ENCODE peak calls at places on chromosomes 1 and 21, in nine cellular contexts. One of them, this sample, is unnamed. For H3K27me3, the result is how much of the 10 kb centered on the place peaks cover.

GRCh38 chr1:69485616-69486015 is 82.1 kb upstream of the LRRC7 start:
- DNase-seq in stomach: no peak
- DNase-seq in CD8-positive, alpha-beta memory T cell: no peak
- DNase-seq in suprapubic skin: no peak
- DNase-seq in heart right ventricle: no peak
- DNase-seq in HL-60: no peak
- DNase-seq in breast epithelium: no peak
- DNase-seq in right lobe of liver: no peak
- DNase-seq in IMR-90: no peak
- DNase-seq in this sample: no peak

GRCh38 chr1:30785181-30785580 is 27.6 kb upstream of the LAPTM5 start:
- DNase-seq in stomach: no peak
- DNase-seq in CD8-positive, alpha-beta memory T cell: no peak
- DNase-seq in suprapubic skin: no peak
- DNase-seq in heart right ventricle: no peak
- DNase-seq in HL-60: no peak
- DNase-seq in breast epithelium: no peak
- DNase-seq in right lobe of liver: no peak
- DNase-seq in IMR-90: no peak
- DNase-seq in this sample: no peak

GRCh38 chr1:88985033-88985432 is 7.4 kb downstream of the KYAT3 start:
- DNase-seq in stomach: peak
- DNase-seq in CD8-positive, alpha-beta memory T cell: no peak
- DNase-seq in suprapubic skin: no peak
- DNase-seq in heart right ventricle: no peak
- DNase-seq in HL-60: no peak
- DNase-seq in breast epithelium: no peak
- DNase-seq in right lobe of liver: no peak
- DNase-seq in IMR-90: peak
- DNase-seq in this sample: peak

GRCh38 chr1:24048205-24048869 is 63.6 kb downstream of the MYOM3 start:
- DNase-seq in stomach: no peak
- DNase-seq in CD8-positive, alpha-beta memory T cell: no peak
- DNase-seq in suprapubic skin: no peak
- DNase-seq in heart right ventricle: no peak
- DNase-seq in HL-60: no peak
- DNase-seq in breast epithelium: no peak
- DNase-seq in right lobe of liver: no peak
- DNase-seq in IMR-90: no peak
- DNase-seq in this sample: no peak

GRCh38 chr1:19405195-19405760 is 80.1 kb downstream of the CAPZB start:
- DNase-seq in stomach: no peak
- DNase-seq in CD8-positive, alpha-beta memory T cell: no peak
- DNase-seq in suprapubic skin: no peak
- DNase-seq in heart right ventricle: no peak
- DNase-seq in HL-60: no peak
- DNase-seq in breast epithelium: no peak
- DNase-seq in right lobe of liver: no peak
- DNase-seq in IMR-90: no peak
- DNase-seq in this sample: no peak

GRCh38 chr1:150268342-150268705 is 492 bp downstream of the APH1A start:
- DNase-seq in stomach: peak
- DNase-seq in CD8-positive, alpha-beta memory T cell: peak
- DNase-seq in suprapubic skin: no peak
- DNase-seq in heart right ventricle: no peak
- DNase-seq in HL-60: peak
- DNase-seq in breast epithelium: no peak
- DNase-seq in right lobe of liver: peak
- DNase-seq in IMR-90: no peak
- DNase-seq in this sample: no peak

GRCh38 chr21:43890042-43890441 is 25.0 kb downstream of the AGPAT3 start:
- DNase-seq in stomach: no peak
- DNase-seq in CD8-positive, alpha-beta memory T cell: no peak
- DNase-seq in suprapubic skin: no peak
- DNase-seq in heart right ventricle: no peak
- DNase-seq in HL-60: no peak
- DNase-seq in breast epithelium: no peak
- DNase-seq in right lobe of liver: no peak
- DNase-seq in IMR-90: no peak
- DNase-seq in this sample: no peak

GRCh38 chr1:244424649-244425334 is 26.9 kb downstream of the ADSS2 start:
- DNase-seq in stomach: no peak
- DNase-seq in CD8-positive, alpha-beta memory T cell: no peak
- DNase-seq in suprapubic skin: no peak
- DNase-seq in heart right ventricle: no peak
- DNase-seq in HL-60: no peak
- DNase-seq in breast epithelium: no peak
- DNase-seq in right lobe of liver: no peak
- DNase-seq in IMR-90: no peak
- DNase-seq in this sample: no peak

GRCh38 chr1:33242652-33243051 is 13.6 kb upstream of the ZNF362 start:
- DNase-seq in stomach: no peak
- DNase-seq in CD8-positive, alpha-beta memory T cell: no peak
- DNase-seq in suprapubic skin: no peak
- DNase-seq in heart right ventricle: no peak
- DNase-seq in HL-60: no peak
- DNase-seq in breast epithelium: no peak
- DNase-seq in right lobe of liver: no peak
- DNase-seq in IMR-90: no peak
- DNase-seq in this sample: no peak

GRCh38 chr1:16189003-16189402 is 23.4 kb downstream of the ARHGEF19 start:
- DNase-seq in stomach: no peak
- DNase-seq in CD8-positive, alpha-beta memory T cell: no peak
- DNase-seq in suprapubic skin: no peak
- DNase-seq in heart right ventricle: no peak
- DNase-seq in HL-60: no peak
- DNase-seq in breast epithelium: no peak
- DNase-seq in right lobe of liver: no peak
- DNase-seq in IMR-90: no peak
- DNase-seq in this sample: no peak

GRCh38 chr1:94154989-94155388 is 34.0 kb upstream of the ABCA4 start:
- DNase-seq in stomach: no peak
- DNase-seq in CD8-positive, alpha-beta memory T cell: no peak
- DNase-seq in suprapubic skin: no peak
- DNase-seq in heart right ventricle: no peak
- DNase-seq in HL-60: no peak
- DNase-seq in breast epithelium: no peak
- DNase-seq in right lobe of liver: no peak
- DNase-seq in IMR-90: no peak
- DNase-seq in this sample: no peak

GRCh38 chr1:218829143-218829542 is 344.5 kb upstream of the LYPLAL1 start:
- DNase-seq in stomach: no peak
- DNase-seq in CD8-positive, alpha-beta memory T cell: no peak
- DNase-seq in suprapubic skin: no peak
- DNase-seq in heart right ventricle: no peak
- DNase-seq in HL-60: no peak
- DNase-seq in breast epithelium: no peak
- DNase-seq in right lobe of liver: no peak
- DNase-seq in IMR-90: peak
- DNase-seq in this sample: no peak

GRCh38 chr1:942411-942821 is 16.6 kb downstream of the NOC2L start:
- DNase-seq in stomach: no peak
- DNase-seq in CD8-positive, alpha-beta memory T cell: no peak
- DNase-seq in suprapubic skin: no peak
- DNase-seq in heart right ventricle: no peak
- DNase-seq in HL-60: no peak
- DNase-seq in breast epithelium: no peak
- DNase-seq in right lobe of liver: no peak
- DNase-seq in IMR-90: no peak
- DNase-seq in this sample: no peak
- H3K27me3 ChIP-seq in stomach: under half
- H3K27me3 ChIP-seq in CD8-positive, alpha-beta memory T cell: under half
- H3K27me3 ChIP-seq in suprapubic skin: half or more
- H3K27me3 ChIP-seq in heart right ventricle: half or more
- H3K27me3 ChIP-seq in HL-60: under half
- H3K27me3 ChIP-seq in breast epithelium: under half
- H3K27me3 ChIP-seq in right lobe of liver: under half
- H3K27me3 ChIP-seq in IMR-90: under half
- H3K27me3 ChIP-seq in this sample: half or more

GRCh38 chr1:115642168-115643072 is 650 bp downstream of the VANGL1 start:
- DNase-seq in stomach: peak
- DNase-seq in CD8-positive, alpha-beta memory T cell: no peak
- DNase-seq in suprapubic skin: no peak
- DNase-seq in heart right ventricle: peak
- DNase-seq in HL-60: peak
- DNase-seq in breast epithelium: no peak
- DNase-seq in right lobe of liver: peak
- DNase-seq in IMR-90: peak
- DNase-seq in this sample: no peak

GRCh38 chr1:115643636-115644035 is 1.9 kb downstream of the VANGL1 start:
- DNase-seq in stomach: no peak
- DNase-seq in CD8-positive, alpha-beta memory T cell: no peak
- DNase-seq in suprapubic skin: no peak
- DNase-seq in heart right ventricle: no peak
- DNase-seq in HL-60: no peak
- DNase-seq in breast epithelium: no peak
- DNase-seq in right lobe of liver: no peak
- DNase-seq in IMR-90: no peak
- DNase-seq in this sample: no peak

GRCh38 chr1:115643219-115643618 is 1.4 kb downstream of the VANGL1 start:
- DNase-seq in stomach: no peak
- DNase-seq in CD8-positive, alpha-beta memory T cell: no peak
- DNase-seq in suprapubic skin: no peak
- DNase-seq in heart right ventricle: no peak
- DNase-seq in HL-60: no peak
- DNase-seq in breast epithelium: no peak
- DNase-seq in right lobe of liver: no peak
- DNase-seq in IMR-90: no peak
- DNase-seq in this sample: no peak

GRCh38 chr1:115641762-115642167 is at the start of gene VANGL1:
- DNase-seq in stomach: peak
- DNase-seq in CD8-positive, alpha-beta memory T cell: no peak
- DNase-seq in suprapubic skin: no peak
- DNase-seq in heart right ventricle: peak
- DNase-seq in HL-60: peak
- DNase-seq in breast epithelium: no peak
- DNase-seq in right lobe of liver: peak
- DNase-seq in IMR-90: peak
- DNase-seq in this sample: no peak

GRCh38 chr1:115644109-115644508 is 2.3 kb downstream of the VANGL1 start:
- DNase-seq in stomach: no peak
- DNase-seq in CD8-positive, alpha-beta memory T cell: no peak
- DNase-seq in suprapubic skin: no peak
- DNase-seq in heart right ventricle: no peak
- DNase-seq in HL-60: no peak
- DNase-seq in breast epithelium: no peak
- DNase-seq in right lobe of liver: no peak
- DNase-seq in IMR-90: no peak
- DNase-seq in this sample: no peak
- H3K27me3 ChIP-seq in stomach: under half
- H3K27me3 ChIP-seq in CD8-positive, alpha-beta memory T cell: under half
- H3K27me3 ChIP-seq in suprapubic skin: under half
- H3K27me3 ChIP-seq in heart right ventricle: under half
- H3K27me3 ChIP-seq in HL-60: under half
- H3K27me3 ChIP-seq in breast epithelium: under half
- H3K27me3 ChIP-seq in right lobe of liver: under half
- H3K27me3 ChIP-seq in IMR-90: under half
- H3K27me3 ChIP-seq in this sample: under half

GRCh38 chr1:182682898-182683501 is 1.4 kb downstream of the RGS8 start:
- DNase-seq in stomach: no peak
- DNase-seq in CD8-positive, alpha-beta memory T cell: no peak
- DNase-seq in suprapubic skin: no peak
- DNase-seq in heart right ventricle: no peak
- DNase-seq in HL-60: no peak
- DNase-seq in breast epithelium: no peak
- DNase-seq in right lobe of liver: no peak
- DNase-seq in IMR-90: no peak
- DNase-seq in this sample: no peak
- H3K27me3 ChIP-seq in stomach: under half
- H3K27me3 ChIP-seq in CD8-positive, alpha-beta memory T cell: under half
- H3K27me3 ChIP-seq in suprapubic skin: under half
- H3K27me3 ChIP-seq in heart right ventricle: under half
- H3K27me3 ChIP-seq in HL-60: under half
- H3K27me3 ChIP-seq in breast epithelium: under half
- H3K27me3 ChIP-seq in right lobe of liver: under half
- H3K27me3 ChIP-seq in IMR-90: under half
- H3K27me3 ChIP-seq in this sample: under half

DNA sequence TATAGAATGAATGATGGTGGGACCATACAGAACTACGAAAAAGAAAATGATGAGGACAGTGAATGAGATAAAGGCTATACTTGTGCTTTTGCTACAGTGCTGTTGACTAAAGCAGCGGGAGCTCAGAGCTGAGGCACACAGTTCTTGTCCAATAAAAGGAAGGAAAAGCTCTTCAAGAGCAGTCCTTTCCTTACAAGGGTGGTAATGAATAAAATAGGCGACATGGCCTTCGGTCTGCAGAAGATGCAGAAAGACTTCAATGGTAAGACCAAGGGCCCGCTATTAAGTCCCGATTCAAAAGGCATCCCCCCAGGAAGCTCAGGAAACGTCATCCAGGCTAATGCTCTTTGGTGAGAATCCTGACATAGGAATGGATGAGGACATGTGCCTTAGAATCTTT is 44.4 kb downstream of the GNG12 start:
- DNase-seq in stomach: no peak
- DNase-seq in CD8-positive, alpha-beta memory T cell: no peak
- DNase-seq in suprapubic skin: no peak
- DNase-seq in heart right ventricle: no peak
- DNase-seq in HL-60: no peak
- DNase-seq in breast epithelium: no peak
- DNase-seq in right lobe of liver: no peak
- DNase-seq in IMR-90: no peak
- DNase-seq in this sample: no peak
- H3K27me3 ChIP-seq in stomach: under half
- H3K27me3 ChIP-seq in CD8-positive, alpha-beta memory T cell: under half
- H3K27me3 ChIP-seq in suprapubic skin: under half
- H3K27me3 ChIP-seq in heart right ventricle: under half
- H3K27me3 ChIP-seq in HL-60: under half
- H3K27me3 ChIP-seq in breast epithelium: under half
- H3K27me3 ChIP-seq in right lobe of liver: under half
- H3K27me3 ChIP-seq in IMR-90: under half
- H3K27me3 ChIP-seq in this sample: under half

GRCh38 chr1:118999348-119000071 is 11.4 kb upstream of the TBX15 start:
- DNase-seq in stomach: no peak
- DNase-seq in CD8-positive, alpha-beta memory T cell: no peak
- DNase-seq in suprapubic skin: no peak
- DNase-seq in heart right ventricle: no peak
- DNase-seq in HL-60: no peak
- DNase-seq in breast epithelium: no peak
- DNase-seq in right lobe of liver: no peak
- DNase-seq in IMR-90: no peak
- DNase-seq in this sample: no peak
- H3K27me3 ChIP-seq in stomach: half or more
- H3K27me3 ChIP-seq in CD8-positive, alpha-beta memory T cell: under half
- H3K27me3 ChIP-seq in suprapubic skin: half or more
- H3K27me3 ChIP-seq in heart right ventricle: half or more
- H3K27me3 ChIP-seq in HL-60: half or more
- H3K27me3 ChIP-seq in breast epithelium: under half
- H3K27me3 ChIP-seq in right lobe of liver: under half
- H3K27me3 ChIP-seq in IMR-90: half or more
- H3K27me3 ChIP-seq in this sample: under half